ENCODE peak calls at places on chromosomes 3 and 15, in six cellular contexts. F, H, T, R, N and O are unnamed samples.

GRCh38 chr15:66078196-66078928 is 175.2 kb downstream of the MEGF11 start:
- DNase-seq in N (no peak), F (no peak), R (no peak), H (no peak), T (no peak), O (no peak)

GRCh38 chr3:30146978-30147377 is 459.4 kb upstream of the TGFBR2 start:
- DNase-seq in H (no peak), F (no peak), N (no peak), R (no peak), T (no peak), O (no peak)

GRCh38 chr3:52670621-52671521 is 14.8 kb downstream of the PBRM1 start:
- DNase-seq in N (peak), H (no peak), T (no peak), R (no peak), F (no peak), O (no peak)

GRCh38 chr15:59522988-59523461 is 85.0 kb downstream of the FAM81A start:
- DNase-seq in H (no peak), R (no peak), F (no peak), N (peak), T (peak), O (peak)

GRCh38 chr3:14539384-14540208 is 546 bp downstream of the GRIP2 start:
- DNase-seq in H (no peak), R (no peak), F (no peak), T (no peak), N (no peak), O (no peak)

GRCh38 chr3:119240101-119240581 is 537 bp downstream of the B4GALT4 start:
- DNase-seq in R (no peak), H (peak), F (no peak), T (no peak), N (peak), O (no peak)

GRCh38 chr3:193798097-193798496 is 205.1 kb downstream of the OPA1 start:
- DNase-seq in R (no peak), T (no peak), N (no peak), H (no peak), F (no peak), O (no peak)

GRCh38 chr3:129378949-129379348 is 49.5 kb downstream of the EFCAB12 start:
- DNase-seq in F (no peak), H (no peak), T (no peak), R (no peak), N (no peak), O (no peak)

GRCh38 chr3:10962481-10963036 is 30.0 kb upstream of the SLC6A1 start:
- DNase-seq in F (no peak), R (no peak), T (no peak), N (no peak), H (peak), O (no peak)

GRCh38 chr3:150236683-150237082 is 171.4 kb upstream of the TSC22D2 start:
- DNase-seq in R (no peak), F (no peak), T (no peak), H (no peak), N (no peak), O (no peak)

GRCh38 chr3:171506743-171507319 is 46.6 kb upstream of the TNIK start:
- DNase-seq in F (no peak), N (no peak), R (no peak), H (no peak), T (no peak), O (no peak)

GRCh38 chr15:90394074-90394473 is 6.0 kb downstream of the IQGAP1 start:
- DNase-seq in R (no peak), H (no peak), F (no peak), T (no peak), N (no peak), O (no peak)

GRCh38 chr3:112807685-112808084 is 39.0 kb downstream of the CD200R1L start:
- DNase-seq in F (no peak), T (no peak), N (no peak), H (no peak), R (no peak), O (no peak)

GRCh38 chr3:179750720-179751328 is 98.0 kb downstream of the USP13 start:
- DNase-seq in N (peak), F (no peak), R (no peak), H (peak), T (no peak), O (no peak)

GRCh38 chr3:35422826-35423601 is 216.3 kb upstream of the ARPP21 start:
- DNase-seq in H (no peak), T (no peak), R (no peak), F (no peak), N (no peak), O (no peak)

GRCh38 chr15:86829251-86829650 is 749.6 kb downstream of the AGBL1 start:
- DNase-seq in R (no peak), F (no peak), H (no peak), T (no peak), N (no peak), O (no peak)

GRCh38 chr3:159761377-159761776 is 227.3 kb upstream of the IL12A start:
- DNase-seq in H (no peak), R (no peak), F (no peak), T (no peak), N (no peak), O (no peak)

GRCh38 chr3:186239321-186239720 is 122.7 kb downstream of the DGKG start:
- DNase-seq in R (no peak), F (no peak), T (no peak), H (no peak), N (no peak), O (no peak)